ENCODE peak calls at places on chromosomes 12 and 14, in four cellular contexts. One of them, this sample, is unnamed.
A peak's percentile ranks its signal among the peaks of the same experiment; 100 is the strongest.

GRCh38 chr12:87930652-87931051 is 98.5 kb downstream of the C12orf50 start:
- DNase-seq in H1: no peak
- DNase-seq in K562: no peak
- DNase-seq in HCT116: no peak
- DNase-seq in this sample: no peak

GRCh38 chr12:96225003-96225855 is 31.1 kb downstream of the ELK3 start:
- DNase-seq in K562: no peak
- DNase-seq in HCT116: no peak
- DNase-seq in H1: no peak
- DNase-seq in this sample: no peak

GRCh38 chr14:70317969-70318634 is 41.4 kb downstream of the COX16 start:
- DNase-seq in H1: no peak
- DNase-seq in HCT116: peak; percentile 38
- DNase-seq in K562: peak; percentile 14
- DNase-seq in this sample: peak; percentile 97

GRCh38 chr14:34460841-34461240 is 1.2 kb downstream of the SPTSSA start:
- DNase-seq in H1: no peak
- DNase-seq in K562: no peak
- DNase-seq in HCT116: no peak
- DNase-seq in this sample: peak; percentile 73

GRCh38 chr14:99213101-99213500 is 58.9 kb downstream of the BCL11B start:
- DNase-seq in K562: no peak
- DNase-seq in HCT116: no peak
- DNase-seq in H1: no peak
- DNase-seq in this sample: no peak

GRCh38 chr12:101697930-101698781 is 716 bp downstream of the CHPT1 start:
- DNase-seq in H1: no peak
- DNase-seq in K562: peak; percentile 49
- DNase-seq in HCT116: no peak
- DNase-seq in this sample: peak; percentile 22

GRCh38 chr12:99043319-99043914 is 398.3 kb downstream of the APAF1 start:
- DNase-seq in K562: peak; percentile 35
- DNase-seq in HCT116: peak; percentile 51
- DNase-seq in H1: peak; percentile 73
- DNase-seq in this sample: peak; percentile 45

GRCh38 chr14:64405295-64405694 is 17.1 kb downstream of the MTHFD1 start:
- DNase-seq in HCT116: no peak
- DNase-seq in H1: no peak
- DNase-seq in K562: no peak
- DNase-seq in this sample: no peak

GRCh38 chr12:60333461-60333860 is 737.6 kb downstream of the SLC16A7 start:
- DNase-seq in K562: no peak
- DNase-seq in HCT116: no peak
- DNase-seq in H1: no peak
- DNase-seq in this sample: no peak

GRCh38 chr12:69904761-69905160 is 79.7 kb downstream of the MYRFL start:
- DNase-seq in K562: no peak
- DNase-seq in H1: no peak
- DNase-seq in HCT116: no peak
- DNase-seq in this sample: no peak

GRCh38 chr14:19743256-19743655 is at the start of gene OR4Q3:
- DNase-seq in K562: no peak
- DNase-seq in HCT116: no peak
- DNase-seq in H1: no peak
- DNase-seq in this sample: no peak

GRCh38 chr12:42180990-42181611 is 36.4 kb upstream of the GXYLT1 start:
- DNase-seq in HCT116: no peak
- DNase-seq in K562: no peak
- DNase-seq in H1: no peak
- DNase-seq in this sample: peak; percentile 50

GRCh38 chr14:50862171-50862570 is 9.7 kb upstream of the ABHD12B start:
- DNase-seq in H1: no peak
- DNase-seq in K562: no peak
- DNase-seq in HCT116: no peak
- DNase-seq in this sample: peak; percentile 31

GRCh38 chr14:74932401-74932901 is 9.4 kb upstream of the RPS6KL1 start:
- DNase-seq in H1: no peak
- DNase-seq in K562: no peak
- DNase-seq in HCT116: no peak
- DNase-seq in this sample: no peak

GRCh38 chr14:75083271-75083670 is 13.8 kb downstream of the ZC2HC1C start:
- DNase-seq in HCT116: no peak
- DNase-seq in H1: no peak
- DNase-seq in K562: no peak
- DNase-seq in this sample: no peak

GRCh38 chr12:105107176-105107496 is 395 bp upstream of the WASHC4 start:
- DNase-seq in K562: peak; percentile 23
- DNase-seq in HCT116: peak; percentile 26
- DNase-seq in H1: no peak
- DNase-seq in this sample: no peak

GRCh38 chr14:24818823-24819341 is 184.9 kb upstream of the GZMB start:
- DNase-seq in H1: no peak
- DNase-seq in HCT116: no peak
- DNase-seq in K562: no peak
- DNase-seq in this sample: no peak

GRCh38 chr14:24818054-24818822 is 184.2 kb upstream of the GZMB start:
- DNase-seq in H1: no peak
- DNase-seq in HCT116: no peak
- DNase-seq in K562: no peak
- DNase-seq in this sample: peak; percentile 99

GRCh38 chr14:24816929-24817637 is 183.1 kb upstream of the GZMB start:
- DNase-seq in K562: no peak
- DNase-seq in H1: no peak
- DNase-seq in HCT116: no peak
- DNase-seq in this sample: peak; percentile 98

GRCh38 chr14:24816011-24816928 is 182.3 kb upstream of the GZMB start:
- DNase-seq in HCT116: no peak
- DNase-seq in K562: no peak
- DNase-seq in H1: no peak
- DNase-seq in this sample: peak; percentile 100

GRCh38 chr14:24817638-24818053 is 183.7 kb upstream of the GZMB start:
- DNase-seq in H1: no peak
- DNase-seq in K562: no peak
- DNase-seq in HCT116: no peak
- DNase-seq in this sample: no peak
- TF ChIP-seq ZNF274 in H1: no peak
- TF ChIP-seq ZNF274 in K562: no peak
- TF ChIP-seq ZNF274 in HCT116: no peak
- TF ChIP-seq ZNF274 in this sample: peak; percentile 41

DNA sequence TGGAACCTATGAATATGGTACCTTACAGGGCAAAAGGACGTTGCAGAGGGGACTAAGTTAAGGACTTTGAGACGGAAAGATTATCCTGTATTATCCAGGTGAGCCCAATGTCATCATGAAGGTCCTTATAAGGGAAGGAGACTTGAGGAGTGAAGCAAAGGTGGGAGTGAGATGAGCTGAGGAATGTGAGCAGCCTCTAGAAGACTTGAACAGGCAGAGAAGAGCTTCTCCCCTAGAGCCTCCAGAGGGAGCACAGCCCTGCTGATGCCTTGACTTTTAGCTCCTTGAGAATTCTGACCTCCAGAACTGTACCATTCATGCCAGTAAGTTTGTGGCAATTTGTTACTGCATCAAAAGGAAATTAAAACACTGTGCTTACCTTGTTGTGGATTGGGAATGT is 41.8 kb upstream of the DCD start:
- DNase-seq in HCT116: peak; percentile 26
- DNase-seq in K562: no peak
- DNase-seq in H1: no peak
- DNase-seq in this sample: no peak
- TF ChIP-seq FOSL1 in HCT116: no peak
- TF ChIP-seq FOSL1 in K562: no peak
- TF ChIP-seq FOSL1 in H1: no peak
- TF ChIP-seq FOSL1 in this sample: no peak

DNA sequence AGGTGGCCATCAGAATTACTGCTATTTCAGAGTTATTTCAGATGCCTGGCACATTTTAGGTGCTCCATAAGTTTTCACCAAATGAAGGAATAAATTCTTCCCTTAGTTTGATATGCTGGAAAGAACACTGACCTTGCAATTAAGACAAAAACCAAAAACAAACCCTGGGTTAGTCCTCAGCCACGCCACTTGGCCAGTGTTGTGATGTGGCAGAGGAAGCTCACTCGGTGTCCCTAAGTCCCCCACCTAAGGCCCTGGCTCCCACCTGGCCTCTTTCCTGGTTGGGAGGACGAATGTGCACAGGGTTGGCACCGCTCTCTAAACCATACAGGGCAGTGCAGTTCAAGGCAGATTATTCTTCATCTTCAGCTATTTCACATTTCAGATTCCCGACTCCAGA is 13.7 kb upstream of the FGF23 start:
- DNase-seq in H1: no peak
- DNase-seq in K562: no peak
- DNase-seq in HCT116: no peak
- DNase-seq in this sample: no peak
- TF ChIP-seq ZNF274 in H1: no peak
- TF ChIP-seq ZNF274 in K562: no peak
- TF ChIP-seq ZNF274 in HCT116: no peak
- TF ChIP-seq ZNF274 in this sample: no peak

GRCh38 chr12:80582431-80582830 is 125.0 kb upstream of the MYF6 start:
- DNase-seq in K562: no peak
- DNase-seq in H1: no peak
- DNase-seq in HCT116: no peak
- DNase-seq in this sample: no peak

GRCh38 chr12:80580254-80580653 is 127.2 kb upstream of the MYF6 start:
- DNase-seq in HCT116: no peak
- DNase-seq in H1: no peak
- DNase-seq in K562: no peak
- DNase-seq in this sample: no peak

GRCh38 chr12:80576641-80577418 is 130.6 kb upstream of the MYF6 start:
- DNase-seq in K562: no peak
- DNase-seq in HCT116: no peak
- DNase-seq in H1: no peak
- DNase-seq in this sample: no peak
- TF ChIP-seq FOSL1 in K562: no peak
- TF ChIP-seq FOSL1 in HCT116: no peak
- TF ChIP-seq FOSL1 in H1: no peak
- TF ChIP-seq FOSL1 in this sample: no peak

This sample was measured in HepG2.